ENCODE peak calls at places on chromosomes 3 and 15, in six cellular contexts. K is naive thymus-derived CD8-positive, alpha-beta T cell; L is T-helper 1 cell; P is HTR-8/SVneo; J is MCF 10A; E is ovary. R is an unnamed sample.

GRCh38 chr3:59575113-59576001 is 525.5 kb upstream of the CFAP20DC start:
- DNase-seq in L (peak), J (peak), P (peak), E (peak), K (peak), R (peak)

GRCh38 chr15:77025471-77025901 is 30.6 kb downstream of the PSTPIP1 start:
- DNase-seq in K (no peak), P (no peak), J (no peak), E (peak), L (no peak), R (no peak)

GRCh38 chr3:57281710-57282109 is 10.8 kb downstream of the ASB14 start:
- DNase-seq in E (no peak), P (no peak), K (no peak), J (no peak), L (no peak), R (no peak)

GRCh38 chr3:105829229-105829628 is 39.6 kb downstream of the CBLB start:
- DNase-seq in K (no peak), J (no peak), P (no peak), L (no peak), E (no peak), R (no peak)

GRCh38 chr15:25178835-25179672 is 224.3 kb downstream of the SNRPN start:
- DNase-seq in L (no peak), E (no peak), J (no peak), P (no peak), K (no peak), R (peak)

GRCh38 chr3:193593666-193594025 is 638 bp downstream of the OPA1 start:
- DNase-seq in P (peak), L (peak), E (no peak), J (peak), K (no peak), R (no peak)

GRCh38 chr3:112378989-112379692 is 46.2 kb downstream of the CD200 start:
- DNase-seq in K (no peak), E (no peak), L (no peak), J (peak), P (no peak), R (no peak)

GRCh38 chr15:31296304-31297220 is 30.1 kb upstream of the KLF13 start:
- DNase-seq in K (no peak), E (no peak), L (no peak), P (no peak), J (peak), R (no peak)

GRCh38 chr3:4748701-4749378 is 230.4 kb upstream of the BHLHE40 start:
- DNase-seq in P (no peak), J (no peak), K (no peak), L (no peak), E (no peak), R (no peak)

GRCh38 chr15:25687276-25687675 is 175.9 kb downstream of the ATP10A start:
- DNase-seq in L (no peak), P (no peak), K (no peak), E (no peak), J (no peak), R (no peak)

GRCh38 chr3:76824658-76825310 is 215.1 kb upstream of the ROBO2 start:
- DNase-seq in P (no peak), L (no peak), E (no peak), J (no peak), K (no peak), R (no peak)

GRCh38 chr3:171257251-171258179 is 202.7 kb downstream of the TNIK start:
- DNase-seq in P (peak), J (no peak), L (no peak), K (no peak), E (no peak), R (no peak)

GRCh38 chr15:79099692-79100091 is 9.1 kb upstream of the RASGRF1 start:
- DNase-seq in L (no peak), K (no peak), P (no peak), E (no peak), J (no peak), R (no peak)

GRCh38 chr15:56866798-56867197 is 51.6 kb upstream of the TCF12 start:
- DNase-seq in L (no peak), J (no peak), E (no peak), K (no peak), P (no peak), R (no peak)

GRCh38 chr3:190385835-190386688 is 1.9 kb upstream of the CLDN16 start:
- DNase-seq in P (peak), E (no peak), K (no peak), L (no peak), J (peak), R (no peak)

GRCh38 chr3:46710229-46710628 is 7.4 kb downstream of the PRSS50 start:
- DNase-seq in E (no peak), L (no peak), P (no peak), K (no peak), J (no peak), R (no peak)

GRCh38 chr3:57826952-57827723 is 71.0 kb downstream of the SLMAP start:
- DNase-seq in L (no peak), E (no peak), K (no peak), J (no peak), P (no peak), R (no peak)

GRCh38 chr3:174440741-174441587 is 418.2 kb upstream of the NAALADL2 start:
- DNase-seq in J (peak), K (peak), P (peak), E (peak), L (no peak), R (peak)

GRCh38 chr3:119937229-119937628 is 155.3 kb downstream of the NR1I2 start:
- DNase-seq in K (no peak), P (no peak), J (no peak), E (no peak), L (peak), R (no peak)

GRCh38 chr3:128081846-128082245 is 29.6 kb downstream of the SEC61A1 start:
- DNase-seq in L (no peak), J (no peak), P (no peak), K (no peak), E (no peak), R (no peak)

R was measured in left ventricle myocardium inferior.